ENCODE peak calls at places on chromosome 18, in six cellular contexts. B is transverse colon, K is A549, F is HCT116, S is ovary, Z is body of pancreas. X is an unnamed sample.

GRCh38 chr18:11258014-11258413 is 108.6 kb upstream of the PIEZO2 start:
- DNase-seq in B (no peak), K (no peak), F (no peak), S (no peak), Z (no peak), X (no peak)

GRCh38 chr18:77305676-77306075 is 56.0 kb downstream of the GALR1 start:
- DNase-seq in B (no peak), K (no peak), F (no peak), S (no peak), Z (no peak), X (no peak)

GRCh38 chr18:77065221-77065981 is 67.2 kb downstream of the MBP start:
- DNase-seq in B (no peak), K (peak; percentile 87), F (peak; percentile 82), S (no peak), Z (peak; percentile 30), X (peak; percentile 65)

GRCh38 chr18:36757081-36757480 is 71.7 kb downstream of the TPGS2 start:
- DNase-seq in B (no peak), K (peak; percentile 37), F (peak; percentile 44), S (no peak), Z (no peak), X (peak; percentile 70)

GRCh38 chr18:13262839-13263691 is 44.5 kb downstream of the LDLRAD4 start:
- DNase-seq in B (no peak), K (no peak), F (no peak), S (no peak), Z (no peak), X (no peak)

GRCh38 chr18:50268022-50268747 is 1.9 kb upstream of the CFAP53 start:
- DNase-seq in B (peak; percentile 89), K (peak; percentile 80), F (no peak), S (peak; percentile 73), Z (peak; percentile 79), X (peak; percentile 78)

GRCh38 chr18:12884521-12885323 is 685 bp upstream of the PTPN2 start:
- DNase-seq in B (no peak), K (no peak), F (no peak), S (no peak), Z (no peak), X (peak; percentile 59)

GRCh38 chr18:1102848-1103247 is 198.2 kb downstream of the ADCYAP1 start:
- DNase-seq in B (no peak), K (no peak), F (no peak), S (no peak), Z (no peak), X (no peak)

GRCh38 chr18:34837769-34838194 is 127.7 kb downstream of the DTNA start:
- DNase-seq in B (no peak), K (no peak), F (no peak), S (peak; percentile 52), Z (no peak), X (no peak)

GRCh38 chr18:73352546-73352945 is 484.8 kb upstream of the NETO1 start:
- DNase-seq in B (no peak), K (no peak), F (no peak), S (no peak), Z (no peak), X (no peak)

GRCh38 chr18:52387246-52387645 is 47.2 kb downstream of the DCC start:
- DNase-seq in B (no peak), K (no peak), F (no peak), S (no peak), Z (no peak), X (no peak)

GRCh38 chr18:3340682-3341097 is 78.8 kb downstream of the MYL12B start:
- DNase-seq in B (no peak), K (no peak), F (no peak), S (no peak), Z (no peak), X (no peak)

GRCh38 chr18:55763805-55764204 is 175.8 kb upstream of the TCF4 start:
- DNase-seq in B (no peak), K (no peak), F (no peak), S (no peak), Z (no peak), X (no peak)

GRCh38 chr18:42038936-42039335 is 83.9 kb downstream of the PIK3C3 start:
- DNase-seq in B (no peak), K (peak; percentile 53), F (no peak), S (no peak), Z (no peak), X (no peak)

GRCh38 chr18:52287151-52287550 is 52.8 kb upstream of the DCC start:
- DNase-seq in B (no peak), K (no peak), F (no peak), S (no peak), Z (no peak), X (no peak)

GRCh38 chr18:75455249-75456183 is 28.0 kb upstream of the SMIM21 start:
- DNase-seq in B (no peak), K (no peak), F (no peak), S (peak; percentile 59), Z (peak; percentile 21), X (no peak)

GRCh38 chr18:44341759-44342158 is 338.9 kb upstream of the SETBP1 start:
- DNase-seq in B (no peak), K (no peak), F (no peak), S (no peak), Z (no peak), X (no peak)

GRCh38 chr18:36697905-36698304 is 130.9 kb downstream of the TPGS2 start:
- DNase-seq in B (no peak), K (no peak), F (no peak), S (no peak), Z (no peak), X (no peak)

GRCh38 chr18:66575263-66575662 is 28.6 kb downstream of the CDH19 start:
- DNase-seq in B (no peak), K (no peak), F (no peak), S (no peak), Z (no peak), X (no peak)

GRCh38 chr18:28065031-28065792 is 111.7 kb downstream of the CDH2 start:
- DNase-seq in B (no peak), K (peak; percentile 90), F (no peak), S (no peak), Z (no peak), X (no peak)

DNA sequence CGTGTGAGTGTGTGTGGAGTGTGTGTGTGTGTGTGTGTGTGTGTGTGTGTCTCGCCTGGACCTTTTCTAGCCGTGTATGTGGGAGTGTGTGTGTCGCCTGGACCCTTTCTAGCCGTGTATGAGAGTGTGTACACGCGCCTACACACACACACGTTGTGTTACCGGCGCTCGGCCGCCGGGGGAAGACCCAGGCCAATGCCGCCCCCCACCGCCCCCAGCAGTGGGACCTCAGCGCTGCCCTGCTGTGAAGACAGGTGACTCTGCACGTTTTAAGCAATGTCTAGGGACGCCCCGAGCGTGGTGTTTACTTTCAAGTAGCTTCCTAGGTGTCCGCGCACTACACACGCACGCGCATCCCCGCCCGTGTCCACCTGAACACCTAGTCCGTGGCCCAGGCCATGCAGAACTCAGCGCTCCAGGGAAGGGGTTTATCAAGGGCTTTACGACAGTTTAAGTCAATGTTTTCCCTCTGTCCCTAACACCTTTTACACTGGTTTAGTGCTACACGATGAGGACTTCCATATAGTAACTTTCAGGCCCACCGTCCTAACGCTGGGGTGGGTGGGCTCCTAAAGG is 1.2 kb upstream of the BCL2 start:
- DNase-seq in B (peak; percentile 64), K (peak; percentile 34), F (no peak), S (peak; percentile 73), Z (peak; percentile 54), X (peak; percentile 76)
- TF ChIP-seq POLR2A in B (peak; percentile 7), K (no peak), F (no peak), S (no peak), Z (no peak), X (no peak)

GRCh38 chr18:54357660-54358494 is at the start of the genes C18orf54 and STARD6:
- DNase-seq in B (peak; percentile 90), K (peak; percentile 90), F (peak; percentile 79), S (peak; percentile 83), Z (peak; percentile 84), X (peak; percentile 98)
- TF ChIP-seq POLR2A in B (peak; percentile 55), K (peak; percentile 61), F (peak; percentile 37), S (no peak), Z (peak; percentile 25), X (peak; percentile 85)

DNA sequence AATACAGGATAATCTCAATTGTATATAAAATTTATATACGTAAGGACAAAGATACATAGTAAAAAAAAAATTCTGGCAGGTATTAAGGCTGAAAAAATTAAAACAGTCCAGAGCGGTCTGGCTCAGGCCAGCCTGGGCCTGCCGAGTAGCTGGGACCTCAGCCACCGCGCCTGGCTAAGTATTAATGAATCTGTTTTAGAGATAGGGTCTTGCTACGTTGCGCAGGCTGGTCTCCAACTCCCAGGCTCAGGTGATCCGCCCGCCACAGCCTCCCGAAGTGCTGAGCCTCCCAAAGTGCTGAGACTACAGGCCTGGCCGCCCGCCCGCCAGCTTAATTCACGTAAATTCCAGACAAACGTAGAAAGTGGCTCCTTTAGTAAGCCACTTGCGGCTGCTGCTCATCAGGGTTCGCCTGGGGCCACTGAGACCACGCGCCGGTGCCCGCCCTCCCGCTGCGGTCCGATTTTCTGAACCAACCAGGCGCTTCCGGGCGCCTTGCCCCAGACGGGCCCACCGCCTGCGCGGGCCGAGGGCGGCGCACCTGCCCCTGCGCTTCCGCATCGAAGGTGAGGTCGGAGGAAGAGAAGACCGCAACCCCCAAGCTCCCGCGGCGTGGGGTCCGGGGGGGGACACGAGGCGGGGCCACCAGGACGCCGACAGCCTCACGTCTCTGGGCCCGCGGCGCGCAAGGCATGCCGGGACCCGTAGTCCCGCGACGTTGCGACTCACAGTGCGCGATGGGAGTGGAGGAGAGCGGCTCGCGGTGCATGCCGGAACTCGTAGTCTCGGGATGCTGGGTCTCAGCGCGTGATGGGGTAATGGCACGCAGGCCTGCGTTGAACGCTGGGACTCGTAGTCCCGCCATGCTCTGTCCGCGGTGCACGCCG is 695 bp upstream of the CTDP1 start:
- DNase-seq in B (peak; percentile 99), K (peak; percentile 98), F (peak; percentile 97), S (peak; percentile 98), Z (peak; percentile 99), X (peak; percentile 100)
- TF ChIP-seq POLR2A in B (peak; percentile 56), K (peak; percentile 43), F (peak; percentile 63), S (peak; percentile 30), Z (peak; percentile 85), X (peak; percentile 78)

GRCh38 chr18:48488388-48488850 is 50.4 kb upstream of the CTIF start:
- DNase-seq in B (peak; percentile 70), K (peak; percentile 81), F (peak; percentile 41), S (peak; percentile 83), Z (peak; percentile 87), X (no peak)
- TF ChIP-seq POLR2A in B (no peak), K (no peak), F (no peak), S (no peak), Z (no peak), X (no peak)